ENCODE peak calls at places on chromosomes 16 and 17, in seven cellular contexts. L is pulmonary artery endothelial cell; Q is NCI-H69; N is sciatic nerve; M is GM12891; K is mucosa of descending colon; U is activated naive CD8-positive, alpha-beta T cell treated with anti-CD3 and anti-CD28 coated beads for 36 hours. O is an unnamed sample.

GRCh38 chr16:31458835-31459721 is at the start of gene ARMC5:
- DNase-seq in K (peak), Q (peak), N (peak), M (peak), U (peak), L (peak), O (peak)

GRCh38 chr16:4981473-4981872 is 23.3 kb downstream of the SEC14L5 start:
- DNase-seq in L (no peak), M (no peak), N (no peak), K (no peak), U (no peak), Q (no peak), O (no peak)

GRCh38 chr16:88941051-88941932 is 35.7 kb downstream of the CBFA2T3 start:
- DNase-seq in N (no peak), L (no peak), M (no peak), Q (peak), U (no peak), K (peak), O (peak)

GRCh38 chr17:57916925-57917858 is 38.0 kb downstream of the CUEDC1 start:
- DNase-seq in Q (peak), L (no peak), U (no peak), M (no peak), K (no peak), N (no peak), O (no peak)

GRCh38 chr17:73231363-73231762 is 30.3 kb downstream of the CPSF4L start:
- DNase-seq in M (no peak), K (peak), U (no peak), Q (peak), N (no peak), L (no peak), O (peak)

GRCh38 chr16:78962457-78962929 is 638.0 kb downstream of the MAF start:
- DNase-seq in N (no peak), L (no peak), Q (no peak), K (no peak), U (no peak), M (no peak), O (no peak)

GRCh38 chr16:12323007-12323699 is 346.6 kb downstream of the SNX29 start:
- DNase-seq in N (no peak), Q (no peak), K (no peak), L (no peak), M (no peak), U (peak), O (peak)

GRCh38 chr17:46163316-46163715 is 29.9 kb downstream of the KANSL1 start:
- DNase-seq in M (no peak), L (no peak), Q (no peak), U (no peak), K (no peak), N (no peak), O (no peak)

GRCh38 chr17:27846042-27846655 is 45.8 kb upstream of the NOS2 start:
- DNase-seq in Q (no peak), M (no peak), N (no peak), U (peak), L (no peak), K (no peak), O (peak)

GRCh38 chr17:27471321-27472269 is 15.3 kb downstream of the KSR1 start:
- DNase-seq in L (no peak), K (no peak), U (peak), Q (peak), M (no peak), N (no peak), O (no peak)

GRCh38 chr16:16075463-16076399 is 126.3 kb downstream of the ABCC1 start:
- DNase-seq in N (no peak), Q (no peak), K (no peak), M (no peak), L (no peak), U (no peak), O (no peak)

GRCh38 chr17:17685775-17686291 is 4.6 kb downstream of the RAI1 start:
- DNase-seq in N (no peak), L (peak), U (peak), M (no peak), K (peak), Q (peak), O (no peak)

GRCh38 chr17:4806420-4806769 is 557 bp upstream of the PLD2 start:
- DNase-seq in U (no peak), L (no peak), M (no peak), K (no peak), Q (peak), N (no peak), O (no peak)

GRCh38 chr17:63774982-63775290 is 966 bp downstream of the DDX42 start:
- DNase-seq in N (no peak), K (no peak), M (no peak), U (no peak), Q (peak), L (no peak), O (peak)

GRCh38 chr17:12415031-12415430 is 250.7 kb upstream of the MYOCD start:
- DNase-seq in Q (no peak), N (no peak), L (no peak), K (no peak), M (no peak), U (no peak), O (no peak)

GRCh38 chr17:29124135-29124930 is 55.9 kb downstream of the MYO18A start:
- DNase-seq in U (peak), K (no peak), N (no peak), M (peak), Q (peak), L (no peak), O (peak)

GRCh38 chr17:888998-889401 is 90.6 kb downstream of the NXN start:
- DNase-seq in Q (no peak), M (no peak), K (no peak), N (no peak), L (no peak), U (no peak), O (peak)

GRCh38 chr16:4373909-4374742 is 2.5 kb downstream of the VASN start:
- DNase-seq in Q (peak), U (no peak), K (peak), M (no peak), L (no peak), N (peak), O (no peak)

GRCh38 chr16:24463196-24463945 is 76.0 kb upstream of the RBBP6 start:
- DNase-seq in U (no peak), L (no peak), M (no peak), Q (no peak), K (no peak), N (no peak), O (no peak)

GRCh38 chr16:65122724-65122973 is 786 bp upstream of the CDH11 start:
- DNase-seq in U (no peak), L (no peak), M (no peak), K (no peak), N (no peak), Q (no peak), O (no peak)

GRCh38 chr16:11658896-11659708 is 9.2 kb upstream of the SNN start:
- DNase-seq in N (no peak), L (no peak), M (no peak), U (no peak), Q (peak), K (no peak), O (no peak)

GRCh38 chr17:47180337-47180736 is 8.8 kb downstream of the CDC27 start:
- DNase-seq in K (no peak), N (no peak), M (no peak), U (no peak), L (no peak), Q (no peak), O (no peak)

GRCh38 chr17:80025140-80025539 is 10.5 kb downstream of the TBC1D16 start:
- DNase-seq in U (no peak), M (no peak), N (no peak), K (peak), Q (peak), L (no peak), O (peak)

GRCh38 chr17:81688616-81689015 is 4.8 kb downstream of the HGS start:
- DNase-seq in K (no peak), M (no peak), L (no peak), U (no peak), Q (no peak), N (no peak), O (no peak)

GRCh38 chr17:2388705-2389099 is 12.2 kb downstream of the MNT start:
- DNase-seq in K (no peak), Q (no peak), L (no peak), U (no peak), M (no peak), N (no peak), O (no peak)

GRCh38 chr16:2486645-2487516 is 12.0 kb downstream of the TBC1D24 start:
- DNase-seq in Q (no peak), L (no peak), K (peak), N (no peak), U (peak), M (peak), O (no peak)

GRCh38 chr16:89104930-89105571 is 11.4 kb downstream of the ACSF3 start:
- DNase-seq in K (no peak), Q (no peak), L (no peak), M (no peak), N (no peak), U (no peak), O (no peak)

GRCh38 chr16:8848939-8849391 is 19.8 kb downstream of the CARHSP1 start:
- DNase-seq in U (no peak), M (peak), Q (no peak), K (no peak), N (peak), L (no peak), O (no peak)

GRCh38 chr17:50949128-50950001 is 83.2 kb upstream of the TOB1 start:
- DNase-seq in U (no peak), L (no peak), N (peak), M (no peak), Q (peak), K (peak), O (no peak)

GRCh38 chr16:50858877-50859627 is 117.2 kb downstream of the CYLD start:
- DNase-seq in K (no peak), L (no peak), M (no peak), U (no peak), N (no peak), Q (no peak), O (no peak)